ENCODE peak calls at places on chromosomes 4 and X, in eight cellular contexts. L is AG08395, U is esophagus squamous epithelium, Y is body of pancreas, C is NCI-H1105 treated with DMSO at 0.1 percent for 48 hours, E is A172, R is fibroblast of the aortic adventitia, P is PC-3. O is an unnamed sample.

GRCh38 chr4:85610450-85610849 is 135.5 kb downstream of the ARHGAP24 start:
- DNase-seq in L (no peak), U (no peak), Y (no peak), C (no peak), E (no peak), R (no peak), P (no peak), O (no peak)

GRCh38 chr4:76811604-76812412 is 86.1 kb downstream of the SOWAHB start:
- DNase-seq in L (peak; percentile 34), U (no peak), Y (no peak), C (no peak), E (no peak), R (peak; percentile 26), P (no peak), O (no peak)

GRCh38 chr4:121147923-121148443 is 16.1 kb downstream of the TNIP3 start:
- DNase-seq in L (peak; percentile 65), U (no peak), Y (no peak), C (no peak), E (peak; percentile 10), R (peak; percentile 26), P (no peak), O (no peak)

GRCh38 chr4:179692251-179692650 is 2250.0 kb upstream of the AGA start:
- DNase-seq in L (no peak), U (no peak), Y (no peak), C (no peak), E (no peak), R (no peak), P (peak; percentile 4), O (no peak)

GRCh38 chrX:10159069-10159468 is 2.3 kb downstream of the CLCN4 start:
- DNase-seq in L (no peak), U (no peak), Y (no peak), C (peak; percentile 52), E (no peak), R (no peak), P (no peak), O (no peak)

GRCh38 chrX:13123857-13124345 is 79.5 kb upstream of the FAM9C start:
- DNase-seq in L (no peak), U (no peak), Y (no peak), C (no peak), E (no peak), R (peak; percentile 61), P (peak; percentile 68), O (no peak)

GRCh38 chrX:156008915-156009314 is 11.4 kb downstream of the IL9R start:
- DNase-seq in L (no peak), U (no peak), Y (no peak), C (no peak), E (no peak), R (no peak), P (no peak), O (no peak)

GRCh38 chr4:160238790-160239189 is 1135.9 kb downstream of the RAPGEF2 start:
- DNase-seq in L (no peak), U (no peak), Y (no peak), C (no peak), E (peak; percentile 1), R (no peak), P (no peak), O (no peak)

GRCh38 chrX:105837227-105837626 is 14.9 kb downstream of the NRK start:
- DNase-seq in L (no peak), U (no peak), Y (peak; percentile 59), C (peak; percentile 25), E (no peak), R (peak; percentile 40), P (peak; percentile 90), O (no peak)

GRCh38 chr4:152273343-152273742 is 262.5 kb downstream of the FBXW7 start:
- DNase-seq in L (no peak), U (no peak), Y (no peak), C (no peak), E (no peak), R (no peak), P (peak; percentile 60), O (no peak)

GRCh38 chr4:125658773-125659172 is 344.0 kb downstream of the FAT4 start:
- DNase-seq in L (no peak), U (no peak), Y (no peak), C (no peak), E (no peak), R (no peak), P (no peak), O (no peak)

GRCh38 chr4:32189130-32189529 is 1469.0 kb downstream of the PCDH7 start:
- DNase-seq in L (no peak), U (no peak), Y (peak; percentile 24), C (no peak), E (no peak), R (no peak), P (no peak), O (no peak)